ENCODE peak calls at places on chromosomes 7 and 10, in nine cellular contexts. A is cardiac muscle cell, I is gastrocnemius medialis, V is neural progenitor cell, S is HCT116, W is esophagus squamous epithelium, X is neuronal stem cell, P is prostate gland, Y is ovary. T is an unnamed sample. For H3K27me3, the result is how much of the 10 kb centered on the place peaks cover.

GRCh38 chr7:43491984-43492383 is 90.9 kb upstream of the STK17A start:
- DNase-seq in A (peak), I (no peak), V (no peak), S (no peak), W (no peak), X (no peak), P (no peak), Y (no peak), T (no peak)

GRCh38 chr7:90624128-90624980 is 28.2 kb downstream of the CDK14 start:
- DNase-seq in A (peak), I (no peak), V (peak), S (no peak), W (no peak), X (no peak), P (no peak), Y (no peak), T (no peak)

GRCh38 chr7:117759950-117760640 is 113.1 kb downstream of the CTTNBP2 start:
- DNase-seq in A (no peak), I (no peak), V (no peak), S (no peak), W (no peak), X (no peak), P (no peak), Y (no peak), T (no peak)

GRCh38 chr10:60123172-60123571 is 216.8 kb upstream of the CCDC6 start:
- DNase-seq in A (peak), I (peak), V (no peak), S (peak), W (no peak), X (no peak), P (no peak), Y (no peak), T (no peak)

GRCh38 chr7:128458956-128459355 is 3.3 kb downstream of the HILPDA start:
- DNase-seq in A (no peak), I (no peak), V (no peak), S (no peak), W (no peak), X (no peak), P (no peak), Y (no peak), T (no peak)

GRCh38 chr10:34298371-34298818 is 516.7 kb downstream of the PARD3 start:
- DNase-seq in A (no peak), I (no peak), V (no peak), S (no peak), W (no peak), X (no peak), P (no peak), Y (no peak), T (no peak)

GRCh38 chr7:113085781-113086390 is 741 bp downstream of the GPR85 start:
- DNase-seq in A (peak), I (no peak), V (peak), S (no peak), W (no peak), X (no peak), P (no peak), Y (no peak), T (no peak)

GRCh38 chr10:88802430-88802829 is at the start of gene LIPM:
- DNase-seq in A (no peak), I (no peak), V (no peak), S (no peak), W (no peak), X (no peak), P (no peak), Y (no peak), T (no peak)

GRCh38 chr7:134693256-134693655 is 46.6 kb downstream of the BPGM start:
- DNase-seq in A (peak), I (peak), V (no peak), S (no peak), W (no peak), X (no peak), P (no peak), Y (peak), T (peak)

GRCh38 chr10:31299119-31299518 is 19.9 kb upstream of the ZEB1 start:
- DNase-seq in A (no peak), I (no peak), V (no peak), S (no peak), W (no peak), X (no peak), P (no peak), Y (no peak), T (no peak)

GRCh38 chr10:70330671-70331070 is 46.9 kb upstream of the NPFFR1 start:
- DNase-seq in A (no peak), I (no peak), V (no peak), S (no peak), W (no peak), X (no peak), P (no peak), Y (no peak), T (no peak)

GRCh38 chr10:86293323-86293840 is 73.2 kb downstream of the GRID1 start:
- DNase-seq in A (no peak), I (no peak), V (no peak), S (no peak), W (no peak), X (no peak), P (no peak), Y (no peak), T (peak)

GRCh38 chr10:12720217-12720981 is 281.1 kb downstream of the CCDC3 start:
- DNase-seq in A (peak), I (peak), V (no peak), S (peak), W (no peak), X (no peak), P (peak), Y (peak), T (peak)

GRCh38 chr10:103458720-103459119 is at the start of gene CALHM1:
- DNase-seq in A (no peak), I (no peak), V (peak), S (no peak), W (no peak), X (no peak), P (no peak), Y (no peak), T (no peak)

GRCh38 chr7:31970501-31970900 is 99.7 kb downstream of the PDE1C start:
- DNase-seq in A (no peak), I (no peak), V (no peak), S (no peak), W (no peak), X (no peak), P (no peak), Y (no peak), T (no peak)

GRCh38 chr10:52216852-52217251 is 97.2 kb upstream of the DKK1 start:
- DNase-seq in A (peak), I (peak), V (no peak), S (no peak), W (no peak), X (no peak), P (peak), Y (no peak), T (no peak)

GRCh38 chr10:77087406-77087805 is 550.2 kb downstream of the KCNMA1 start:
- DNase-seq in A (no peak), I (no peak), V (no peak), S (no peak), W (no peak), X (no peak), P (no peak), Y (no peak), T (no peak)

GRCh38 chr10:108180883-108181282 is 1016.4 kb upstream of the SORCS1 start:
- DNase-seq in A (no peak), I (no peak), V (no peak), S (no peak), W (no peak), X (no peak), P (no peak), Y (no peak), T (no peak)

GRCh38 chr10:4693967-4694366 is 132.0 kb upstream of the AKR1E2 start:
- DNase-seq in A (no peak), I (no peak), V (no peak), S (no peak), W (no peak), X (no peak), P (no peak), Y (no peak), T (no peak)

GRCh38 chr10:35949820-35950219 is 307.7 kb upstream of the FZD8 start:
- DNase-seq in A (no peak), I (no peak), V (peak), S (no peak), W (no peak), X (peak), P (no peak), Y (no peak), T (no peak)

GRCh38 chr10:54800677-54801480 is at the start of gene PCDH15:
- DNase-seq in A (peak), I (no peak), V (peak), S (no peak), W (no peak), X (peak), P (no peak), Y (no peak), T (no peak)

GRCh38 chr7:44470080-44470479 is 20.4 kb downstream of the NUDCD3 start:
- DNase-seq in A (peak), I (no peak), V (no peak), S (no peak), W (no peak), X (no peak), P (no peak), Y (no peak), T (no peak)

GRCh38 chr10:6840093-6840763 is 260.2 kb upstream of the PRKCQ start:
- DNase-seq in A (peak), I (no peak), V (no peak), S (no peak), W (no peak), X (no peak), P (no peak), Y (no peak), T (no peak)

GRCh38 chr7:155408657-155409586 is 49.0 kb upstream of the EN2 start:
- DNase-seq in A (no peak), I (no peak), V (peak), S (no peak), W (no peak), X (no peak), P (no peak), Y (no peak), T (no peak)

GRCh38 chr10:50991496-50992355 is 82.6 kb upstream of the PRKG1 start:
- DNase-seq in A (peak), I (peak), V (peak), S (no peak), W (no peak), X (no peak), P (peak), Y (peak), T (peak)

GRCh38 chr10:62805139-62806092 is 896 bp downstream of the ADO start:
- DNase-seq in A (peak), I (peak), V (peak), S (no peak), W (no peak), X (peak), P (no peak), Y (peak), T (no peak)

GRCh38 chr10:70359017-70359550 is 23.3 kb downstream of the LRRC20 start:
- DNase-seq in A (no peak), I (no peak), V (no peak), S (no peak), W (no peak), X (no peak), P (no peak), Y (no peak), T (no peak)

GRCh38 chr10:1629326-1630036 is 107.8 kb downstream of the ADARB2 start:
- DNase-seq in A (no peak), I (no peak), V (peak), S (no peak), W (no peak), X (peak), P (no peak), Y (no peak), T (no peak)

GRCh38 chr7:106313456-106313891 is 28.7 kb upstream of the NAMPT start:
- DNase-seq in A (peak), I (no peak), V (no peak), S (no peak), W (no peak), X (no peak), P (peak), Y (no peak), T (no peak)

GRCh38 chr7:95628831-95629439 is 32.6 kb upstream of the PDK4 start:
- DNase-seq in A (peak), I (peak), V (no peak), S (no peak), W (no peak), X (no peak), P (no peak), Y (no peak), T (no peak)

GRCh38 chr10:80664071-80664680 is 126.5 kb downstream of the SH2D4B start:
- DNase-seq in A (peak), I (peak), V (peak), S (peak), W (no peak), X (peak), P (peak), Y (peak), T (peak)

GRCh38 chr7:46972205-46972604 is 609.7 kb downstream of the TNS3 start:
- DNase-seq in A (peak), I (no peak), V (no peak), S (peak), W (no peak), X (no peak), P (no peak), Y (no peak), T (no peak)

GRCh38 chr10:21493841-21494220 is 31.7 kb downstream of the SKIDA1 start:
- DNase-seq in A (no peak), I (no peak), V (no peak), S (no peak), W (no peak), X (no peak), P (no peak), Y (no peak), T (no peak)

GRCh38 chr7:50531928-50532327 is 33.3 kb downstream of the DDC start:
- DNase-seq in A (no peak), I (no peak), V (no peak), S (no peak), W (no peak), X (no peak), P (no peak), Y (no peak), T (no peak)
- H3K27ac ChIP-seq in A (no peak), I (no peak), V (no peak), S (no peak), W (no peak), X (no peak), P (no peak), Y (no peak), T (no peak)

GRCh38 chr10:61346946-61347345 is 106.2 kb downstream of the TMEM26 start:
- DNase-seq in A (no peak), I (no peak), V (no peak), S (no peak), W (no peak), X (no peak), P (no peak), Y (no peak), T (no peak)

GRCh38 chr10:61354538-61354937 is 98.6 kb downstream of the TMEM26 start:
- DNase-seq in A (no peak), I (no peak), V (no peak), S (no peak), W (no peak), X (no peak), P (no peak), Y (no peak), T (no peak)

GRCh38 chr10:61350068-61350467 is 103.1 kb downstream of the TMEM26 start:
- DNase-seq in A (no peak), I (no peak), V (no peak), S (no peak), W (no peak), X (no peak), P (no peak), Y (no peak), T (no peak)

GRCh38 chr10:61355211-61355610 is 98.0 kb downstream of the TMEM26 start:
- DNase-seq in A (no peak), I (no peak), V (no peak), S (no peak), W (no peak), X (no peak), P (no peak), Y (no peak), T (no peak)

DNA sequence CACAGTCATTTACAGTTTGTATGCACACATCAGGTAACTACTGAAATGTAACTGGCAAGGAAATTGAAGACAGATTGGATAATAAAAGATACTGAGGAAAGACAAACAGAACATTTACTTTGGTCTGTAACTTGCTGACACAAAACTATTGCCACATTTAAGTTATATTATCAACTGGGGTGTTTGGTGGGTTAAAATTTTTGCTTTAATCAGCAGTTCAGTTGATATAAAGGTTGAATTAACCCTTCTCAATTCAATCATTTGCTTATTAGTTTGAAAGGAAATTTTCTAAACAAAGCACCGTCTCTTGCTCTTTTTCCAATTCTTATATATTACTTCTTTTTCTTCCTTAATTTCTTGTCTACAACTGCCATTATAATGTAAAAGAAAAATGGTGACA is 102.4 kb downstream of the TMEM26 start:
- DNase-seq in A (no peak), I (no peak), V (no peak), S (no peak), W (no peak), X (no peak), P (no peak), Y (no peak), T (no peak)
- H3K27me3 ChIP-seq in A (under half), I (under half), V (under half), S (under half), W (under half), X (under half), P (under half), Y (under half), T (under half)

GRCh38 chr7:149742075-149742701 is 31.2 kb downstream of the ZNF467 start:
- DNase-seq in A (peak), I (peak), V (peak), S (peak), W (no peak), X (peak), P (peak), Y (peak), T (peak)
- H3K4me3 ChIP-seq in A (peak), I (peak), V (peak), S (peak), W (peak), X (peak), P (peak), Y (no peak), T (peak)

DNA sequence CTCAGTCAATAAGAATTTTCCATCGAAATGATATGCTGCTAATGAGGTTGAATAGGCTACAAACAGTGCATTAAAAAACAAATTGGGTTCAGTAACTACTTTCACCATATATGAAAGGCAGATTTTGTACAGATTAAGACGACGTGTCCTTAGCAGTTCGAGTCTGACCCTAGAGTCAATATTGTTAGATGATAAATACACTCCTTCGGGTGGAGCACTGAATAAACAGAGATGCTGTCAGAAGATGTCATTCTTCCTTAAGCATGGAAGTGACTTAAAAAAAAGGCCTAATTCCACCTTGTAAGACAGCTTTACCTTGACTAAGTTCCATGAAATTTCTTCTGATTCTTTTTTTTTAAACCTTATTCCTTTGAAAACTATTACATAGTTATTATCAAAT is 5.8 kb upstream of the AGR2 start:
- DNase-seq in A (no peak), I (no peak), V (no peak), S (no peak), W (no peak), X (no peak), P (no peak), Y (no peak), T (no peak)
- H3K27ac ChIP-seq in A (no peak), I (no peak), V (no peak), S (no peak), W (no peak), X (no peak), P (no peak), Y (no peak), T (no peak)

DNA sequence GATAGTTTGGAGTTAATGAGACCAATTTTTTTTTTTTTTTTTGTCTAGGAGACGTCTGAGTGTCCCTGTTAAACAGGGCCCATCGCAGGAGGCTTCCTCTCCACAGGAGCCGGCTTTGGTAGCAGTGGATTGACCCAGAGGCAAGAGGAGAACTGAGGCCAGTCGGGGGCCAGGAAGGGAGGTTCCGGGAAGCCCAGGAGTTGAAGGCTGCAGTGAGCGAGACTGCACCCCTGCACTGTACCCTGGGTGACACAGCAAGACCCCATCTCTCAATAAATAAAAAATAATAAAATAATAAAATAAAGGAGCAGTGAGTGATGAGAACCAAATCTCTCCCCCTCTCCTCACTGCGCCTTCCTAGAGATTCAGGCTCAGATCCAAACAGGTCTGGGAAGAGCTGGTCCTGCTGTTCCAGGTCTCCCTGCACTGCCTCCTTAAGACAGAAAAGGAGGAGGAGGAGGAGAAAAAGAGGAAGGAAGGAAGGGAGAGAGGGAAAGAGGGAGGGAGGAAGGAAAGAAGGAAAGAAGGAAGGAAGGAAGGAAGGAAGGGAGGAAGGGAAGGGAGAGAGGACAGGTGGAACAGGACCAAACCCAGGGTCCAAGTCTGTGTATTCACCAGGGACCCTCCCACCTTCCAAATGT is 3.5 kb downstream of the MNX1 start:
- DNase-seq in A (no peak), I (no peak), V (no peak), S (no peak), W (no peak), X (no peak), P (no peak), Y (no peak), T (no peak)
- H3K27me3 ChIP-seq in A (half or more), I (half or more), V (half or more), S (under half), W (under half), X (half or more), P (under half), Y (under half), T (half or more)

GRCh38 chr7:116316838-116317612 is 106.7 kb downstream of the TES start:
- DNase-seq in A (peak), I (peak), V (peak), S (peak), W (no peak), X (peak), P (peak), Y (peak), T (peak)
- H3K4me3 ChIP-seq in A (no peak), I (no peak), V (no peak), S (peak), W (no peak), X (peak), P (no peak), Y (no peak), T (no peak)

GRCh38 chr10:101091546-101092290 is 29.9 kb downstream of the KAZALD1 start:
- DNase-seq in A (no peak), I (no peak), V (no peak), S (no peak), W (no peak), X (no peak), P (no peak), Y (no peak), T (no peak)
- H3K27ac ChIP-seq in A (no peak), I (no peak), V (no peak), S (no peak), W (no peak), X (no peak), P (no peak), Y (no peak), T (no peak)

GRCh38 chr10:44863344-44864041 is 47.6 kb upstream of the TMEM72 start:
- DNase-seq in A (no peak), I (no peak), V (peak), S (no peak), W (no peak), X (no peak), P (no peak), Y (no peak), T (peak)

GRCh38 chr10:44862917-44863316 is 48.2 kb upstream of the TMEM72 start:
- DNase-seq in A (no peak), I (no peak), V (no peak), S (no peak), W (no peak), X (no peak), P (no peak), Y (no peak), T (peak)

GRCh38 chr10:44865289-44865671 is 45.9 kb upstream of the TMEM72 start:
- DNase-seq in A (peak), I (peak), V (peak), S (no peak), W (no peak), X (no peak), P (no peak), Y (no peak), T (peak)

GRCh38 chr10:44864637-44865288 is 46.4 kb upstream of the TMEM72 start:
- DNase-seq in A (peak), I (peak), V (peak), S (peak), W (no peak), X (peak), P (peak), Y (peak), T (peak)

DNA sequence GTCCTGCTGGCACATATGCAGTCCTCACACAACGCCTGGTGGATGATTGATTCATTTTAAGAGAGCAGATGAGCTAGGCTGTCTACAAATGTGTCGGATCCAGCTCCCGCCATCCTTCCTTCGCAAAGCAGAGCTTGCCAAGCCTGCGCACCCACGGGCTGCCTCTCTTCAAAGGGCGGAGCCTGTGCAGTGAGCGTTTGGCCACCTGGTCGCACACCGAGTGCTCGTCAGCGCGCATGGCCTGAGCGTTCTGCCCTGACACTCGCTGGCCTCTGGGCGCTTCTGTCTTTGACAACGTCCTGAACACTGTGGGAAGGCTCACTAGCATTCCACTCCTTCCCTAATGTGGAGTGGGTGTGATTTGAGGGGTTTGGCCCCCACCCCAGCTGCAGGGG is 47.1 kb upstream of the TMEM72 start:
- DNase-seq in A (peak), I (no peak), V (peak), S (no peak), W (no peak), X (peak), P (no peak), Y (no peak), T (peak)
- H3K27me3 ChIP-seq in A (under half), I (under half), V (half or more), S (under half), W (under half), X (under half), P (under half), Y (under half), T (under half)

T was measured in right atrium auricular region.